ENCODE peak calls at places on chromosomes 11 and 22, in four cellular contexts. R is nephron progenitor cell, B is iPS DF 19.7, T is NCI-H2081. H is an unnamed sample.

GRCh38 chr11:68127791-68128681 is 6.8 kb upstream of the CHKA start:
- DNase-seq in B (peak), T (no peak), R (peak), H (no peak)

GRCh38 chr11:115473167-115473566 is 31.0 kb downstream of the CADM1 start:
- DNase-seq in R (no peak), T (no peak), B (no peak), H (no peak)

GRCh38 chr11:31720225-31720624 is 90.9 kb downstream of the PAX6 start:
- DNase-seq in B (no peak), T (no peak), R (no peak), H (no peak)

GRCh38 chr11:30000986-30001385 is 15.8 kb downstream of the KCNA4 start:
- DNase-seq in R (no peak), B (no peak), T (peak), H (no peak)

GRCh38 chr11:103532133-103532788 is 423.0 kb downstream of the DYNC2H1 start:
- DNase-seq in B (no peak), T (no peak), R (no peak), H (peak)

GRCh38 chr11:117337061-117337460 is 9.4 kb downstream of the CEP164 start:
- DNase-seq in B (no peak), R (no peak), T (no peak), H (no peak)

GRCh38 chr11:69479591-69480271 is 1.7 kb upstream of the LINC01488 start:
- DNase-seq in T (no peak), R (no peak), B (no peak), H (peak)

GRCh38 chr22:44151661-44152060 is 29.1 kb upstream of the PARVG start:
- DNase-seq in T (no peak), R (no peak), B (no peak), H (no peak)

GRCh38 chr11:15670520-15671070 is 555.9 kb downstream of the INSC start:
- DNase-seq in B (no peak), T (no peak), R (no peak), H (no peak)

GRCh38 chr11:67452141-67452952 is at the start of gene GPR152:
- DNase-seq in T (no peak), B (no peak), R (no peak), H (no peak)

GRCh38 chr11:2831826-2832717 is 53.5 kb downstream of the CDKN1C start:
- DNase-seq in B (no peak), R (no peak), T (no peak), H (no peak)

GRCh38 chr11:3984896-3985295 is 109.7 kb upstream of the RRM1 start:
- DNase-seq in R (no peak), T (no peak), B (peak), H (no peak)

GRCh38 chr22:37775785-37776638 is 31.7 kb upstream of the GCAT start:
- DNase-seq in T (no peak), R (no peak), B (no peak), H (peak)

GRCh38 chr11:3091081-3091845 is 34.0 kb upstream of the CARS1 start:
- DNase-seq in R (no peak), B (no peak), T (no peak), H (no peak)

GRCh38 chr11:6219359-6219758 is 14.0 kb downstream of the C11orf42 start:
- DNase-seq in B (no peak), R (no peak), T (no peak), H (peak)